ENCODE peak calls at places on chromosomes 11 and 22, in nine cellular contexts. Y is adrenal gland, D is AG09309, A is lower lobe of right lung, K is PC-3, F is A549, C is mesothelial cell of epicardium, B is cardiac fibroblast, L is RWPE1. W is an unnamed sample.

GRCh38 chr22:17970205-17970708 is 54.1 kb downstream of the MICAL3 start:
- DNase-seq in A (no peak), Y (peak; percentile 56), B (peak; percentile 35), C (no peak), F (no peak), L (no peak), D (no peak), K (no peak), W (peak; percentile 65)

GRCh38 chr22:43272869-43273318 is 70.3 kb downstream of the SCUBE1 start:
- DNase-seq in D (no peak), K (no peak), A (no peak), C (no peak), L (no peak), F (no peak), Y (peak; percentile 87), B (no peak), W (no peak)

GRCh38 chr11:100404907-100405306 is 282.2 kb upstream of the ARHGAP42 start:
- DNase-seq in K (no peak), C (no peak), D (no peak), L (no peak), A (no peak), F (no peak), Y (no peak), B (no peak), W (no peak)

GRCh38 chr11:101030692-101031091 is 98.9 kb downstream of the PGR start:
- DNase-seq in A (no peak), K (no peak), Y (no peak), B (no peak), C (no peak), F (no peak), L (no peak), D (no peak), W (no peak)

GRCh38 chr22:23754980-23755636 is 883 bp upstream of the VPREB3 start:
- DNase-seq in L (no peak), Y (no peak), A (no peak), D (no peak), B (peak; percentile 74), C (no peak), K (no peak), F (no peak), W (no peak)

GRCh38 chr11:120613264-120614226 is 102.0 kb downstream of the GRIK4 start:
- DNase-seq in A (no peak), K (no peak), F (no peak), Y (no peak), C (no peak), L (no peak), D (no peak), B (no peak), W (no peak)

GRCh38 chr22:17897411-17897810 is 123.1 kb upstream of the BID start:
- DNase-seq in B (no peak), Y (no peak), D (no peak), K (no peak), C (no peak), F (no peak), A (no peak), L (no peak), W (no peak)

GRCh38 chr11:10688401-10688800 is 5.2 kb downstream of the IRAG1 start:
- DNase-seq in A (no peak), D (no peak), B (peak; percentile 15), Y (no peak), K (peak; percentile 72), F (peak; percentile 18), C (no peak), L (peak; percentile 37), W (no peak)

GRCh38 chr11:111309516-111309915 is 11.2 kb downstream of the POU2AF3 start:
- DNase-seq in L (no peak), D (no peak), F (no peak), K (no peak), C (no peak), B (no peak), Y (no peak), A (no peak), W (no peak)

GRCh38 chr11:1207451-1208360 is 15.2 kb upstream of the MUC5B start:
- DNase-seq in A (peak; percentile 47), Y (no peak), L (no peak), K (no peak), F (no peak), D (no peak), C (peak; percentile 36), B (no peak), W (no peak)

GRCh38 chr11:109798521-109798920 is 294.7 kb upstream of the ZC3H12C start:
- DNase-seq in Y (no peak), A (no peak), B (no peak), L (no peak), D (no peak), C (no peak), K (no peak), F (no peak), W (peak; percentile 46)

GRCh38 chr11:123235687-123236261 is 40.7 kb upstream of the CLMP start:
- DNase-seq in C (no peak), L (no peak), F (no peak), B (peak; percentile 73), Y (no peak), A (no peak), D (peak; percentile 57), K (no peak), W (peak; percentile 90)

GRCh38 chr11:107493117-107493516 is 35.5 kb upstream of the CWF19L2 start:
- DNase-seq in F (peak; percentile 6), L (peak; percentile 82), A (no peak), B (peak; percentile 64), K (peak; percentile 97), D (no peak), Y (no peak), C (no peak), W (peak; percentile 54)

GRCh38 chr22:44938886-44939285 is 70.9 kb downstream of the PHF21B start:
- DNase-seq in A (no peak), D (no peak), K (no peak), L (no peak), F (no peak), C (no peak), Y (no peak), B (no peak), W (no peak)

GRCh38 chr22:45197606-45198462 is 34.1 kb downstream of the NUP50 start:
- DNase-seq in D (no peak), F (no peak), B (no peak), A (peak; percentile 37), C (no peak), L (no peak), K (no peak), Y (peak; percentile 23), W (peak; percentile 21)

GRCh38 chr11:18014876-18015275 is 2.0 kb upstream of the SERGEF start:
- DNase-seq in C (no peak), F (no peak), Y (no peak), B (no peak), L (no peak), A (no peak), D (no peak), K (no peak), W (no peak)

GRCh38 chr11:113373981-113374560 is 13.5 kb upstream of the ANKK1 start:
- DNase-seq in F (no peak), K (no peak), Y (no peak), D (no peak), B (no peak), A (no peak), C (no peak), L (no peak), W (no peak)

DNA sequence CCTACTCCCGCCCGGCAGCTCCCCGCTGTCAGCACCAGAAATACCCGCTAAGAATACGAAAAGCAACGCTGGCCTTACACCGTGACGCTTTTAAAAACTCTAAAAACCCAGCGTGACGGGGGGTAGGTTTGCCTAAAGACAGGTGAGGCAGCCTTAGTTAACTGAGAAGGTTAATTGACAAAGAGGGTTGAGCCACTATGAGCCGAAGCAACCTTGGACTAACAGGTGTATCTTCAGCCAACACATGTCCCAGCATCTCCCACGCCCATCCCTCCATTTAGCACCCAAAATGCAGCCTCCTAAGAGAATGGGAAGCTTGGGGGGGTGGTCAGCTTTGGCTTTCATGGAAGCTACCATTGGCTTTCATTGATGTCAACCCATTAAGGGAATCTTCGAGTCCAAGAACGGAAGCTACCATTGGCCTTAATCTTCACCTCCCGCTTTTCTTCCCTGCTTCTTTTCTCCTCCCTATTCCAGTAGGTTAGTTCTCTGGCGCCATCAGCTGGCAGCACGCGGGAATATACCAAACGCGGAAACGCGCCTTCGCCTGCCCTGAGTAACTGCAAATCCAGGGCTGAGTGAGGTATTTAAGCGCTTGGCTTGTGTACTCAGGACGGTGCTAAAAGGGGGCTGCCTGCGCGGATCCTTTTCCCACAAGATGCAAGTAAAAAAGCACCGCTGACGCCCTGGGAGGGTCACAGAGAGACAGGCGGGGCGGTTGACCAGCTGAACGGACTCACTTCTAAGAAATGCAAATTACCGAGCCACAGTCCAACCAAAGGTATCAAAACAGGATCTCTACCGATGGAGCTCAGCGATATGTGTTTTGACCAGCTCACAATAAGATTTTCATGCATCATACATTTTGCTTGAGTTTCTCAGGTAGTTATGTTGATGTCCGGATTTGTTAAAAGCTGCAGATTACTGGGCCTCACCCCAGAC is 38.5 kb upstream of the GLYATL1 start:
- DNase-seq in B (peak; percentile 83), K (peak; percentile 96), A (peak; percentile 75), C (peak; percentile 63), F (peak; percentile 47), L (peak; percentile 69), D (peak; percentile 46), Y (peak; percentile 72), W (peak; percentile 85)
- TF ChIP-seq CTCF in B (peak; percentile 62), K (peak; percentile 90), A (peak; percentile 44), C (no peak), F (peak; percentile 44), L (peak; percentile 36), D (peak; percentile 80), Y (peak; percentile 65), W (peak; percentile 83)

GRCh38 chr11:34860034-34860433 is 56.1 kb downstream of the APIP start:
- DNase-seq in Y (no peak), L (no peak), B (no peak), A (no peak), F (no peak), C (no peak), K (peak; percentile 54), D (no peak), W (no peak)
- TF ChIP-seq CTCF in Y (no peak), L (no peak), B (no peak), A (no peak), F (no peak), C (no peak), K (no peak), D (no peak), W (no peak)

GRCh38 chr22:30033137-30033536 is 47.1 kb upstream of the HORMAD2 start:
- DNase-seq in Y (no peak), F (no peak), C (no peak), D (no peak), B (no peak), A (no peak), K (no peak), L (no peak), W (no peak)
- TF ChIP-seq CTCF in Y (no peak), F (no peak), C (no peak), D (no peak), B (no peak), A (no peak), K (no peak), L (no peak), W (no peak)

DNA sequence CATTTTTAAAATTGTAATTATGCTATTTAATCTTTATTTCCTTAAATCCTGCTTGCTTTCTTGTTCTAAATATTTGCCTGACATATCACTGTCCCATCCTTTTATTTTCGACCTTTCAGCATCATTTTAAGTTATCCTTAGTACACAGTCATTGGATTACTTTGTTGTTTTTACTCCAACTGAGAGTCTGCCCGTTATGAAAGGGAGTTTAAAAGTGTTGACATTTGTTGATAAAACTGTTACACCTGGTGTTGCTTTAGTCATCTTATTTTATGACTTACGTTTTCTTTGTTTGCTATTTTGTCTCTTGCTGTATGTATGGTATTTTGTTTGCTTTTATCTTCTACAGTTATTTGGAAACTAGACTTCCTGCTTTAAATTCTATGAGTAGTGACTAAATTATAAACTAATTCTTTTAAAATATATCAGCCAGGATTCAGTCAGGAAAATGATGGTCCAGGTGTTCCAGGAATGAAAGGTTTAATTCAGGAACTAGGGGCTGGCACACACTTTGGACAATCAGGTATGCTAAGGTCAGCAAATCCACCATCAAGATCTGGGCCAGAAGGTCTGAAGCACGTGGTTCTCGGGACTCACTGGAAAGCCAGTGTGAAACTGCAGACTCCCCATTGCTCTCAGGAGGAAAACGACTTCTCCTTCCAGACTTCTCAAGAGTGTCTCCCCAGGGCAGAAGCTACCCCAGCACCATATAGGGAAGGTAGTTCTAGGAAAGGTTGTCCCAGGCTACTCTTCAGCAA is 86.0 kb downstream of the RASSF10 start:
- DNase-seq in K (peak; percentile 48), D (no peak), B (no peak), A (no peak), L (no peak), F (no peak), C (no peak), Y (no peak), W (no peak)
- TF ChIP-seq CTCF in K (no peak), D (no peak), B (no peak), A (no peak), L (no peak), F (no peak), C (no peak), Y (no peak), W (no peak)